ENCODE peak calls at places on chromosomes 7 and 10, in six cellular contexts. One of them, this sample, is unnamed.

GRCh38 chr10:52636874-52637273 is 135.7 kb downstream of the MBL2 start:
- DNase-seq in hypothalamus: no peak
- DNase-seq in mucosa of gallbladder: no peak
- DNase-seq in neural progenitor cell: no peak
- DNase-seq in SW 1271: no peak
- DNase-seq in lower lobe of right lung: no peak
- DNase-seq in this sample: no peak

GRCh38 chr10:62454696-62455451 is 80.7 kb downstream of the ZNF365 start:
- DNase-seq in hypothalamus: no peak
- DNase-seq in mucosa of gallbladder: peak
- DNase-seq in neural progenitor cell: no peak
- DNase-seq in SW 1271: no peak
- DNase-seq in lower lobe of right lung: no peak
- DNase-seq in this sample: peak

GRCh38 chr7:24786941-24787340 is 29.7 kb upstream of the GSDME start:
- DNase-seq in hypothalamus: peak
- DNase-seq in mucosa of gallbladder: no peak
- DNase-seq in neural progenitor cell: no peak
- DNase-seq in SW 1271: peak
- DNase-seq in lower lobe of right lung: peak
- DNase-seq in this sample: peak

GRCh38 chr7:113142385-113143119 is 24.2 kb upstream of the SMIM30 start:
- DNase-seq in hypothalamus: no peak
- DNase-seq in mucosa of gallbladder: no peak
- DNase-seq in neural progenitor cell: no peak
- DNase-seq in SW 1271: no peak
- DNase-seq in lower lobe of right lung: no peak
- DNase-seq in this sample: no peak

GRCh38 chr10:112732277-112732891 is 217.7 kb upstream of the TCF7L2 start:
- DNase-seq in hypothalamus: no peak
- DNase-seq in mucosa of gallbladder: no peak
- DNase-seq in neural progenitor cell: peak
- DNase-seq in SW 1271: no peak
- DNase-seq in lower lobe of right lung: no peak
- DNase-seq in this sample: no peak

GRCh38 chr10:63711361-63711760 is 190.2 kb downstream of the REEP3 start:
- DNase-seq in hypothalamus: no peak
- DNase-seq in mucosa of gallbladder: no peak
- DNase-seq in neural progenitor cell: peak
- DNase-seq in SW 1271: no peak
- DNase-seq in lower lobe of right lung: no peak
- DNase-seq in this sample: peak

GRCh38 chr10:31604141-31604540 is 285.1 kb downstream of the ZEB1 start:
- DNase-seq in hypothalamus: no peak
- DNase-seq in mucosa of gallbladder: no peak
- DNase-seq in neural progenitor cell: no peak
- DNase-seq in SW 1271: no peak
- DNase-seq in lower lobe of right lung: no peak
- DNase-seq in this sample: no peak

GRCh38 chr7:151087247-151088018 is 1.2 kb downstream of the AGAP3 start:
- DNase-seq in hypothalamus: peak
- DNase-seq in mucosa of gallbladder: peak
- DNase-seq in neural progenitor cell: peak
- DNase-seq in SW 1271: no peak
- DNase-seq in lower lobe of right lung: peak
- DNase-seq in this sample: peak

GRCh38 chr7:73894851-73895441 is 34.0 kb downstream of the TMEM270 start:
- DNase-seq in hypothalamus: no peak
- DNase-seq in mucosa of gallbladder: no peak
- DNase-seq in neural progenitor cell: no peak
- DNase-seq in SW 1271: no peak
- DNase-seq in lower lobe of right lung: peak
- DNase-seq in this sample: peak

GRCh38 chr7:151982806-151983205 is 26.6 kb downstream of the GALNTL5 start:
- DNase-seq in hypothalamus: no peak
- DNase-seq in mucosa of gallbladder: no peak
- DNase-seq in neural progenitor cell: no peak
- DNase-seq in SW 1271: no peak
- DNase-seq in lower lobe of right lung: no peak
- DNase-seq in this sample: no peak

GRCh38 chr10:80281784-80282505 is 7.5 kb downstream of the MAT1A start:
- DNase-seq in hypothalamus: no peak
- DNase-seq in mucosa of gallbladder: peak
- DNase-seq in neural progenitor cell: no peak
- DNase-seq in SW 1271: no peak
- DNase-seq in lower lobe of right lung: no peak
- DNase-seq in this sample: no peak

GRCh38 chr7:106070567-106071254 is 41.4 kb downstream of the SYPL1 start:
- DNase-seq in hypothalamus: no peak
- DNase-seq in mucosa of gallbladder: no peak
- DNase-seq in neural progenitor cell: no peak
- DNase-seq in SW 1271: no peak
- DNase-seq in lower lobe of right lung: no peak
- DNase-seq in this sample: no peak

GRCh38 chr10:44865289-44865671 is 45.9 kb upstream of the TMEM72 start:
- DNase-seq in hypothalamus: no peak
- DNase-seq in mucosa of gallbladder: no peak
- DNase-seq in neural progenitor cell: peak
- DNase-seq in SW 1271: no peak
- DNase-seq in lower lobe of right lung: no peak
- DNase-seq in this sample: no peak

GRCh38 chr7:137956183-137956582 is 45.7 kb downstream of the CREB3L2 start:
- DNase-seq in hypothalamus: no peak
- DNase-seq in mucosa of gallbladder: no peak
- DNase-seq in neural progenitor cell: no peak
- DNase-seq in SW 1271: no peak
- DNase-seq in lower lobe of right lung: no peak
- DNase-seq in this sample: no peak

GRCh38 chr7:6651866-6652445 is 14.8 kb downstream of the ZNF316 start:
- DNase-seq in hypothalamus: no peak
- DNase-seq in mucosa of gallbladder: no peak
- DNase-seq in neural progenitor cell: no peak
- DNase-seq in SW 1271: no peak
- DNase-seq in lower lobe of right lung: no peak
- DNase-seq in this sample: no peak

This sample was measured in MG63.